ENCODE peak calls at places on chromosomes 16 and 17, in ten cellular contexts. L, T, W, M, C, S, N, O, F and E are unnamed samples. For H3K9me3, the result is how much of the 10 kb centered on the place peaks cover.

GRCh38 chr17:5592382-5592781 is 8.1 kb upstream of the NLRP1 start:
- DNase-seq in T (no peak), O (no peak), W (no peak), N (peak), F (no peak), M (no peak), C (no peak), S (no peak), L (peak), E (no peak)

GRCh38 chr16:81401035-81401950 is 43.3 kb upstream of the CMIP start:
- DNase-seq in W (no peak), T (peak), S (no peak), M (no peak), C (no peak), N (peak), O (peak), F (peak), L (peak), E (no peak)

GRCh38 chr17:13079010-13079409 is 61.2 kb upstream of the ELAC2 start:
- DNase-seq in F (no peak), S (no peak), T (no peak), N (no peak), L (no peak), W (no peak), M (no peak), C (no peak), O (no peak), E (no peak)

GRCh38 chr17:74786411-74787097 is 10.4 kb upstream of the NAT9 start:
- DNase-seq in L (no peak), C (no peak), W (no peak), S (no peak), F (no peak), M (no peak), O (no peak), T (no peak), N (no peak), E (no peak)

GRCh38 chr16:72992142-72992601 is 55.8 kb downstream of the ZFHX3 start:
- DNase-seq in F (no peak), O (no peak), T (no peak), M (no peak), N (no peak), C (no peak), S (no peak), W (no peak), L (no peak), E (no peak)

GRCh38 chr17:49946208-49946607 is 22.8 kb upstream of the DLX4 start:
- DNase-seq in W (no peak), N (no peak), S (no peak), L (no peak), O (no peak), T (no peak), C (no peak), F (no peak), M (no peak), E (no peak)

GRCh38 chr17:2815781-2816185 is 19.5 kb downstream of the RAP1GAP2 start:
- DNase-seq in S (no peak), F (no peak), N (no peak), W (no peak), C (no peak), M (no peak), T (no peak), O (no peak), L (no peak), E (no peak)

GRCh38 chr17:77785526-77785925 is 173.0 kb upstream of the TNRC6C start:
- DNase-seq in S (no peak), W (no peak), O (no peak), M (no peak), L (no peak), N (no peak), C (no peak), F (no peak), T (no peak), E (no peak)

GRCh38 chr16:53421248-53421647 is 13.0 kb upstream of the RBL2 start:
- DNase-seq in S (no peak), O (no peak), C (no peak), F (no peak), W (no peak), L (no peak), M (no peak), T (no peak), N (no peak), E (no peak)

GRCh38 chr17:82794781-82795505 is 43.1 kb downstream of the TBCD start:
- DNase-seq in O (no peak), W (no peak), M (no peak), F (peak), L (peak), S (no peak), C (no peak), T (no peak), N (peak), E (no peak)

GRCh38 chr16:450385-450784 is 24.9 kb downstream of the RAB11FIP3 start:
- DNase-seq in L (no peak), N (no peak), F (no peak), M (no peak), W (no peak), O (no peak), C (no peak), S (no peak), T (no peak), E (no peak)

GRCh38 chr16:890716-891352 is 80.0 kb downstream of the LMF1 start:
- DNase-seq in M (no peak), W (no peak), L (no peak), S (no peak), O (no peak), N (no peak), T (no peak), F (no peak), C (peak), E (no peak)

GRCh38 chr17:45574376-45574775 is 83.9 kb upstream of the PLEKHM1 start:
- DNase-seq in T (no peak), N (peak), L (peak), O (no peak), S (no peak), W (no peak), C (no peak), F (no peak), M (no peak), E (no peak)

GRCh38 chr17:40121886-40122465 is at the start of gene MSL1:
- DNase-seq in N (peak), S (peak), C (peak), F (peak), M (peak), O (peak), L (peak), T (peak), W (peak), E (peak)

GRCh38 chr16:68296693-68297092 is 14.1 kb downstream of the SLC7A6OS start:
- DNase-seq in F (no peak), L (no peak), M (no peak), S (no peak), N (no peak), T (no peak), C (no peak), W (no peak), O (no peak), E (no peak)

GRCh38 chr17:42743595-42744282 is 1.1 kb downstream of the EZH1 start:
- DNase-seq in N (no peak), L (no peak), O (no peak), C (no peak), F (no peak), T (no peak), M (no peak), W (no peak), S (no peak), E (no peak)

GRCh38 chr17:7852919-7853692 is 1.8 kb upstream of the TMEM88 start:
- DNase-seq in F (no peak), C (peak), M (peak), L (no peak), O (peak), S (peak), N (no peak), T (peak), W (no peak), E (no peak)

GRCh38 chr17:82231562-82232321 is 2.9 kb downstream of the SLC16A3 start:
- DNase-seq in N (peak), T (peak), C (peak), W (no peak), L (peak), M (peak), O (peak), F (peak), S (peak), E (no peak)

GRCh38 chr17:21263351-21263750 is 10.1 kb upstream of the NATD1 start:
- DNase-seq in L (peak), O (peak), N (peak), T (no peak), M (no peak), C (peak), W (no peak), F (no peak), S (no peak), E (no peak)

GRCh38 chr17:57033296-57033695 is 51.8 kb upstream of the AKAP1 start:
- DNase-seq in W (no peak), L (no peak), M (no peak), N (no peak), S (no peak), C (no peak), F (no peak), O (no peak), T (no peak), E (no peak)

GRCh38 chr17:61088556-61088955 is 311.1 kb upstream of the TBX2 start:
- DNase-seq in N (peak), C (no peak), O (no peak), T (no peak), W (no peak), F (no peak), S (no peak), M (no peak), L (no peak), E (no peak)

GRCh38 chr17:78933025-78933958 is 8.1 kb upstream of the TIMP2 start:
- DNase-seq in O (peak), N (peak), W (peak), M (peak), S (peak), T (peak), L (peak), F (peak), C (no peak), E (no peak)

DNA sequence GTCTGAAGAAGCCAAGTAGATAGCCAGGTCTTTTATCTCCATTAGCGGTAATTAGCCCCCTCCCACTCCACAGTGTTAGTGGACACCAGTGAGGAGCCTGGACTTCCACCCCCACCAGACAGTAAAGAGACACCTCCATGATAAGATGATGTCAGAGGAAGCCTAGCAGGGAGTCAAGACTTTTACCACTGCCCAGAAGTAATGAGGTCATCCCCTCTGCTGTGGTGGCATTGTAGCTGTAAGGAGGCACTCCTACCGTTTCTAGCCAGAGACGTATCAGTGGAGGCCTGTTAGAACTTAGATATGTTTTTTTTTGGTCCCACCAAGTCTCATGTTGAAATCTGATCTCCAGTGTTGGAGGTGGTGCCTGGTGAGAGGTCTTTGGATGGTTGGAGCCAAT is 38.1 kb downstream of the PIK3R5 start:
- DNase-seq in O (no peak), M (no peak), C (no peak), W (no peak), T (no peak), L (no peak), N (no peak), F (no peak), S (no peak), E (no peak)
- H3K9me3 ChIP-seq in O (under half), M (under half), C (under half), W (under half), T (under half), L (under half), N (under half), F (under half), S (under half), E (under half)

GRCh38 chr16:20409398-20410152 is at the start of gene ACSM5:
- DNase-seq in O (peak), T (no peak), W (no peak), S (no peak), M (no peak), C (no peak), N (no peak), F (peak), L (peak), E (no peak)
- H3K9me3 ChIP-seq in O (under half), T (under half), W (under half), S (under half), M (under half), C (under half), N (under half), F (under half), L (under half), E (under half)

DNA sequence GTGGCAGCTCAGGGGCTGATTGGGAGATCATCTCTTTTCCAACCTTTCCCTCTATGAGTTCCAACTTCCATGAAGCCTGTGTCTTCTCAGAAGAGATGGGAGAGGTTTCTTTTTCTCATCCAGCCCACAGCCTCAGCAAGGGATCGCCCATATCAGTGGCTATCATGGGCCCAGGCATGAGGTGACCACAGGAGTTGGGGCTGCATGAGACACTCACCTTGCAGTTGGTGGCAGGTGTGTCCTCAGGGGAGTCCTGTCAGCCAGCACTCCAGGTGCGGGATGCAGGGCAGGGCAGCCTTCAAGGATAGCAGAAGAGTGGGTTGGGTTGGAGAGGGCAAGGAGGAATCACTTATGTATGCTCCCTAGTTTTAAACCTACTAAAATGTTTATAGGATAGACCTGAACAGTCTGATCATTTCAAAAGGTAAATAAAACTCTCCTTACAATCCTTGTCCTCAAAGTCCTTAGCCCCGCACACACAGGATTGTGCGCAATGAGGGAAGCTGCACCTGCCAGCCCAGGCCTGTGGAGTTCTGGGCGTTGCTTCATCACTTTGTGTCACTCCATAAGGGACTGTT is 811.1 kb downstream of the KCNJ18 start:
- DNase-seq in L (no peak), M (no peak), S (no peak), O (no peak), W (no peak), T (no peak), N (no peak), C (no peak), F (no peak), E (no peak)
- H3K9me3 ChIP-seq in L (under half), M (under half), S (under half), O (under half), W (under half), T (under half), N (under half), C (half or more), F (under half), E (under half)

GRCh38 chr17:30064738-30065137 is 51.9 kb upstream of the NSRP1 start:
- DNase-seq in W (no peak), O (no peak), L (no peak), F (no peak), C (no peak), N (no peak), M (no peak), S (no peak), T (no peak), E (no peak)
- H3K9me3 ChIP-seq in W (under half), O (under half), L (under half), F (under half), C (under half), N (under half), M (under half), S (under half), T (under half), E (under half)